ENCODE peak calls at places on chromosomes 3 and 15, in ten cellular contexts. One of them, this sample, is unnamed.

GRCh38 chr3:165185707-165186327 is 10.4 kb downstream of the SLITRK3 start:
- DNase-seq in Calu3: peak
- DNase-seq in psoas muscle: peak
- DNase-seq in CD4-positive, alpha-beta T cell: no peak
- DNase-seq in stomach: peak
- DNase-seq in AG10803: peak
- DNase-seq in NB4: peak
- DNase-seq in adrenal gland: peak
- DNase-seq in body of pancreas: peak
- DNase-seq in breast epithelium: no peak
- DNase-seq in this sample: no peak

GRCh38 chr3:196317702-196318467 is at the start of gene DYNLT2B:
- DNase-seq in AG10803: peak
- DNase-seq in Calu3: peak
- DNase-seq in psoas muscle: peak
- DNase-seq in body of pancreas: peak
- DNase-seq in adrenal gland: peak
- DNase-seq in NB4: peak
- DNase-seq in CD4-positive, alpha-beta T cell: peak
- DNase-seq in stomach: peak
- DNase-seq in breast epithelium: peak
- DNase-seq in this sample: peak

GRCh38 chr3:414063-414462 is 217.5 kb downstream of the CHL1 start:
- DNase-seq in psoas muscle: no peak
- DNase-seq in CD4-positive, alpha-beta T cell: no peak
- DNase-seq in breast epithelium: no peak
- DNase-seq in Calu3: no peak
- DNase-seq in stomach: no peak
- DNase-seq in adrenal gland: no peak
- DNase-seq in AG10803: peak
- DNase-seq in NB4: peak
- DNase-seq in body of pancreas: no peak
- DNase-seq in this sample: no peak

GRCh38 chr3:176505878-176506621 is 691.2 kb downstream of the TBL1XR1 start:
- DNase-seq in NB4: peak
- DNase-seq in breast epithelium: no peak
- DNase-seq in psoas muscle: no peak
- DNase-seq in AG10803: no peak
- DNase-seq in CD4-positive, alpha-beta T cell: no peak
- DNase-seq in stomach: no peak
- DNase-seq in adrenal gland: no peak
- DNase-seq in body of pancreas: no peak
- DNase-seq in Calu3: no peak
- DNase-seq in this sample: no peak

GRCh38 chr3:18223591-18224338 is 201.4 kb downstream of the SATB1 start:
- DNase-seq in body of pancreas: no peak
- DNase-seq in psoas muscle: no peak
- DNase-seq in breast epithelium: no peak
- DNase-seq in stomach: no peak
- DNase-seq in Calu3: no peak
- DNase-seq in NB4: peak
- DNase-seq in adrenal gland: no peak
- DNase-seq in CD4-positive, alpha-beta T cell: no peak
- DNase-seq in AG10803: no peak
- DNase-seq in this sample: no peak

GRCh38 chr15:52010633-52011595 is 8.1 kb upstream of the MAPK6 start:
- DNase-seq in body of pancreas: peak
- DNase-seq in adrenal gland: peak
- DNase-seq in stomach: peak
- DNase-seq in NB4: no peak
- DNase-seq in AG10803: peak
- DNase-seq in psoas muscle: peak
- DNase-seq in Calu3: peak
- DNase-seq in breast epithelium: no peak
- DNase-seq in CD4-positive, alpha-beta T cell: no peak
- DNase-seq in this sample: no peak

GRCh38 chr3:69282191-69282590 is 103.7 kb downstream of the FRMD4B start:
- DNase-seq in AG10803: no peak
- DNase-seq in stomach: no peak
- DNase-seq in breast epithelium: no peak
- DNase-seq in CD4-positive, alpha-beta T cell: no peak
- DNase-seq in adrenal gland: no peak
- DNase-seq in psoas muscle: no peak
- DNase-seq in body of pancreas: no peak
- DNase-seq in Calu3: peak
- DNase-seq in NB4: no peak
- DNase-seq in this sample: no peak

GRCh38 chr15:92619380-92620101 is 36.0 kb downstream of the FAM174B start:
- DNase-seq in psoas muscle: no peak
- DNase-seq in stomach: no peak
- DNase-seq in NB4: no peak
- DNase-seq in CD4-positive, alpha-beta T cell: no peak
- DNase-seq in Calu3: no peak
- DNase-seq in AG10803: peak
- DNase-seq in body of pancreas: peak
- DNase-seq in adrenal gland: no peak
- DNase-seq in breast epithelium: no peak
- DNase-seq in this sample: no peak

GRCh38 chr3:37015631-37016030 is 22.3 kb downstream of the MLH1 start:
- DNase-seq in adrenal gland: no peak
- DNase-seq in stomach: no peak
- DNase-seq in NB4: no peak
- DNase-seq in body of pancreas: no peak
- DNase-seq in psoas muscle: no peak
- DNase-seq in AG10803: no peak
- DNase-seq in CD4-positive, alpha-beta T cell: no peak
- DNase-seq in Calu3: no peak
- DNase-seq in breast epithelium: no peak
- DNase-seq in this sample: no peak

GRCh38 chr3:142279965-142280590 is 54.7 kb upstream of the GK5 start:
- DNase-seq in CD4-positive, alpha-beta T cell: peak
- DNase-seq in body of pancreas: peak
- DNase-seq in Calu3: peak
- DNase-seq in breast epithelium: peak
- DNase-seq in adrenal gland: peak
- DNase-seq in AG10803: peak
- DNase-seq in NB4: peak
- DNase-seq in psoas muscle: no peak
- DNase-seq in stomach: peak
- DNase-seq in this sample: no peak

GRCh38 chr3:134457331-134458125 is 28.3 kb downstream of the ANAPC13 start:
- DNase-seq in psoas muscle: no peak
- DNase-seq in NB4: no peak
- DNase-seq in CD4-positive, alpha-beta T cell: no peak
- DNase-seq in body of pancreas: no peak
- DNase-seq in stomach: no peak
- DNase-seq in adrenal gland: no peak
- DNase-seq in breast epithelium: no peak
- DNase-seq in Calu3: no peak
- DNase-seq in AG10803: peak
- DNase-seq in this sample: no peak

GRCh38 chr3:134456121-134456520 is 29.7 kb downstream of the ANAPC13 start:
- DNase-seq in body of pancreas: no peak
- DNase-seq in psoas muscle: no peak
- DNase-seq in CD4-positive, alpha-beta T cell: no peak
- DNase-seq in AG10803: no peak
- DNase-seq in NB4: no peak
- DNase-seq in adrenal gland: no peak
- DNase-seq in breast epithelium: no peak
- DNase-seq in Calu3: no peak
- DNase-seq in stomach: no peak
- DNase-seq in this sample: no peak

GRCh38 chr3:134449951-134450350 is 35.8 kb downstream of the ANAPC13 start:
- DNase-seq in adrenal gland: no peak
- DNase-seq in breast epithelium: no peak
- DNase-seq in stomach: no peak
- DNase-seq in body of pancreas: no peak
- DNase-seq in CD4-positive, alpha-beta T cell: no peak
- DNase-seq in psoas muscle: no peak
- DNase-seq in Calu3: no peak
- DNase-seq in AG10803: no peak
- DNase-seq in NB4: no peak
- DNase-seq in this sample: no peak

GRCh38 chr3:134449277-134449676 is 36.5 kb downstream of the ANAPC13 start:
- DNase-seq in Calu3: peak
- DNase-seq in breast epithelium: no peak
- DNase-seq in NB4: peak
- DNase-seq in CD4-positive, alpha-beta T cell: no peak
- DNase-seq in AG10803: no peak
- DNase-seq in stomach: peak
- DNase-seq in body of pancreas: peak
- DNase-seq in psoas muscle: no peak
- DNase-seq in adrenal gland: peak
- DNase-seq in this sample: no peak

DNA sequence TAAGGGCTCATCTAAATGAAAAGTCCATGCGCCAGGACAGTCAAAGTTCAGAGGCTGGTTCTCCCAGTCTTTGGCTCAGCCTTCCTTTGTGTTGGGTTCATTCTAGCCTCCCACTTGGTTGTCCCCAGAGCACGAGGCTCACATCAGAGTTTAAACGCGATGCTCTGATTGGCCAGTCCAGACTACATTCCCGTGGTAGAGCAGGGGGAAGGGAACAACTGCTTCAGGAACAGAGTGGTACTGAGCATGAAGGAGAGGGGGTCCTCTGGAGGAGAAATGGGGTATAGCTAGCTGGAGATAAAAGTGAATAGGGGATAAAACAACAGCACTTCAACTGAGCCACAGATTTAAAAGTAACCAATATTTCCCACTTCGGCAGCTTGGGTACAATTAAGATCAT is 32.2 kb downstream of the ANAPC13 start:
- DNase-seq in stomach: no peak
- DNase-seq in adrenal gland: no peak
- DNase-seq in psoas muscle: no peak
- DNase-seq in breast epithelium: no peak
- DNase-seq in AG10803: no peak
- DNase-seq in CD4-positive, alpha-beta T cell: no peak
- DNase-seq in NB4: peak
- DNase-seq in Calu3: no peak
- DNase-seq in body of pancreas: no peak
- DNase-seq in this sample: no peak
- TF ChIP-seq CTCF in stomach: no peak
- TF ChIP-seq CTCF in adrenal gland: no peak
- TF ChIP-seq CTCF in psoas muscle: no peak
- TF ChIP-seq CTCF in breast epithelium: no peak
- TF ChIP-seq CTCF in AG10803: peak
- TF ChIP-seq CTCF in CD4-positive, alpha-beta T cell: no peak
- TF ChIP-seq CTCF in NB4: peak
- TF ChIP-seq CTCF in Calu3: no peak
- TF ChIP-seq CTCF in body of pancreas: peak
- TF ChIP-seq CTCF in this sample: no peak

DNA sequence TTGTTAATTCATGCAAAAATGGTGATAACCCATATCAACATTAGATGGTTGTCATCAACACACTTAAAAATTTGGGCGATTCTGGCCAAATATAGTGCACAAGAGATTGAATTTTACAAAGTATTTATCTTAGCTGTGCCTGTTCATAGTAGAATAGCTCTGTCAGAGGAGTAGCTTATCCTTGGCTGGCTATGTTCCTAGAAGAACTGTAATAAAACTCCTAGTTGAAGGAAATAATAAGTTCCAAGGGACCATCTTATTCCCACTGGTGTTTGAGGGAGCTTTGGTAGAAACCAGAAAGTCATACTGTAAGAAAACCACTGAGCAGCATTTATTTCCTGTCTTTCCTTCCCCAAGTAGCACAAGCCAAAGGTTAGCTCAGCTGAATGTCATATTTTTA is 201.8 kb downstream of the GRM7 start:
- DNase-seq in NB4: no peak
- DNase-seq in AG10803: no peak
- DNase-seq in psoas muscle: no peak
- DNase-seq in breast epithelium: no peak
- DNase-seq in stomach: no peak
- DNase-seq in Calu3: no peak
- DNase-seq in adrenal gland: no peak
- DNase-seq in CD4-positive, alpha-beta T cell: no peak
- DNase-seq in body of pancreas: no peak
- DNase-seq in this sample: no peak
- TF ChIP-seq CTCF in NB4: no peak
- TF ChIP-seq CTCF in AG10803: no peak
- TF ChIP-seq CTCF in psoas muscle: no peak
- TF ChIP-seq CTCF in breast epithelium: no peak
- TF ChIP-seq CTCF in stomach: no peak
- TF ChIP-seq CTCF in Calu3: no peak
- TF ChIP-seq CTCF in adrenal gland: no peak
- TF ChIP-seq CTCF in CD4-positive, alpha-beta T cell: no peak
- TF ChIP-seq CTCF in body of pancreas: no peak
- TF ChIP-seq CTCF in this sample: no peak

DNA sequence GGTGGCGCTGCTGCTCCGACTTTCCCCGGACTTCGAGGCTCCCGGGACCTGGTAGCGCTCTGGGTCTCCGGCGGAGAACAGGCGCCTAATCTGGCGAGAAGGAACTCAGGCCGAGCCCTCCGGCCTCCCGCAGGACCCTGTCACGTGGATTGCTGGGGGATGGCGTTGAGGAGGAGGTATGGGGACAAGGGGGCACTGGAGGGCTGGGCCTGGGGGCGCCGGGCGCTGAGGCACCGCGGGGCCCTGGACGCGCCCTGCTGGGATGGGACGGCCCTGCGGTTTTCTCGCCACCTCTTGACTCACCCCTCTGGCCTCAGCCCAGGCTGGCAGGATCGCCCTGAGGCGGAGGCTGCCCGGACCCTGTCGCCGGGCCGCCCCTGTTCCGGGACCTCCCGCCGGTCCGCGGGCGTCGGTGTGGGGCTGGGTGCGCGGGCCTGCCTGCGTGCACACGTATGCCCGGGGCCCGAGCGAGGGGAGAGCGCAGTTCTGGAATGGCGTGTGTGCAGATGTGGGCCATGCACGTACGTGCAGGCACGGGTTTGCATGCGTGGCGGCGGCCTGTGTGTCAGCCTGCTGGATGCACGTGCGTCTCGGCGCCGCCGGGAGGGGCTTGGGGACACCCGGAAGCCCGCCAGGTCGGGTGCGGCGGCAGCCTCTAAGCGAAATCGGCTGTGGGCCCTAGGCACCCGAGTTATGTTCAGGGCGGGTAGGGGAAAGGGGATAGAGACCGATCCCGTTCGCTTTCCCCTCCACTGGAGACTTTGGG is 752 bp downstream of the C15orf39 start:
- DNase-seq in Calu3: peak
- DNase-seq in breast epithelium: peak
- DNase-seq in NB4: peak
- DNase-seq in psoas muscle: peak
- DNase-seq in adrenal gland: peak
- DNase-seq in body of pancreas: peak
- DNase-seq in stomach: peak
- DNase-seq in CD4-positive, alpha-beta T cell: peak
- DNase-seq in AG10803: peak
- DNase-seq in this sample: no peak
- TF ChIP-seq CTCF in Calu3: no peak
- TF ChIP-seq CTCF in breast epithelium: peak
- TF ChIP-seq CTCF in NB4: no peak
- TF ChIP-seq CTCF in psoas muscle: no peak
- TF ChIP-seq CTCF in adrenal gland: no peak
- TF ChIP-seq CTCF in body of pancreas: peak
- TF ChIP-seq CTCF in stomach: no peak
- TF ChIP-seq CTCF in CD4-positive, alpha-beta T cell: peak
- TF ChIP-seq CTCF in AG10803: no peak
- TF ChIP-seq CTCF in this sample: no peak

DNA sequence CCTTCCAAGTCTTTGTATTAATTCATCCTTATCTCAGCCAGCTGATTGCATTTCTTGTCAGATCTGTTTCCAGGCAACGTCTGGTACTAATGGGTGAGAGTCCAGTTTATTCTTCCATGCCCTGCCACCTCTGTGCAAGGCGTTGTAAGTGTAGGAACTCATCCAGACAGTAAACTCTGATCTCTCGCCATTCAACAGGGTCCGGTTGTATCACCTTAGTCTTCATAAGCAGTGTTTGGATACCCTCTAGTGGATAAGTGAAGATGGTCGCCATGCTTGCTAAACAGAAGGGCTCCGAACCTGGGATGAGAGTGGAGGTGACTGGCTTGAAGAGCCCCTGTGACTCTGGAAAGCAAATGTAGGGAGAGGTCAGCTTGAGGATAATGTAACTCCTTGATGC is 51.6 kb upstream of the CMTM7 start:
- DNase-seq in NB4: peak
- DNase-seq in body of pancreas: peak
- DNase-seq in adrenal gland: peak
- DNase-seq in breast epithelium: no peak
- DNase-seq in CD4-positive, alpha-beta T cell: peak
- DNase-seq in psoas muscle: no peak
- DNase-seq in AG10803: peak
- DNase-seq in stomach: no peak
- DNase-seq in Calu3: peak
- DNase-seq in this sample: no peak
- TF ChIP-seq CTCF in NB4: peak
- TF ChIP-seq CTCF in body of pancreas: peak
- TF ChIP-seq CTCF in adrenal gland: peak
- TF ChIP-seq CTCF in breast epithelium: no peak
- TF ChIP-seq CTCF in CD4-positive, alpha-beta T cell: peak
- TF ChIP-seq CTCF in psoas muscle: peak
- TF ChIP-seq CTCF in AG10803: no peak
- TF ChIP-seq CTCF in stomach: no peak
- TF ChIP-seq CTCF in Calu3: no peak
- TF ChIP-seq CTCF in this sample: no peak